ENCODE peak calls at places on chromosome 5, in ten cellular contexts. D, I, T, X, J, S, K, A, W and V are unnamed samples.

GRCh38 chr5:109695005-109695926 is 5.5 kb downstream of the MAN2A1 start:
- DNase-seq in W (no peak), I (no peak), D (peak), K (no peak), S (no peak), X (no peak), J (no peak), A (no peak), T (no peak), V (no peak)

GRCh38 chr5:62343428-62343827 is 37.4 kb downstream of the KIF2A start:
- DNase-seq in T (no peak), X (no peak), J (no peak), I (no peak), D (no peak), W (no peak), K (no peak), A (no peak), S (no peak), V (no peak)

GRCh38 chr5:79849061-79849460 is 142.0 kb downstream of the MTX3 start:
- DNase-seq in J (no peak), S (no peak), K (no peak), D (no peak), T (no peak), W (no peak), I (no peak), X (no peak), A (no peak), V (no peak)

GRCh38 chr5:36301858-36302603 is at the start of gene RANBP3L:
- DNase-seq in T (no peak), X (no peak), I (peak), S (peak), K (no peak), W (no peak), A (no peak), D (peak), J (no peak), V (no peak)

GRCh38 chr5:65823174-65823573 is 101.2 kb downstream of the NLN start:
- DNase-seq in A (no peak), X (no peak), J (no peak), W (no peak), D (no peak), S (no peak), K (no peak), T (no peak), I (no peak), V (peak)

GRCh38 chr5:157358871-157359270 is 92.9 kb downstream of the CYFIP2 start:
- DNase-seq in X (no peak), A (no peak), T (no peak), D (no peak), I (no peak), W (no peak), K (no peak), S (no peak), J (no peak), V (no peak)

GRCh38 chr5:107513337-107514125 is 157.2 kb downstream of the EFNA5 start:
- DNase-seq in X (no peak), T (no peak), A (no peak), I (no peak), K (no peak), W (no peak), D (no peak), J (no peak), S (no peak), V (no peak)

GRCh38 chr5:11050596-11051304 is 289.7 kb upstream of the DAP start:
- DNase-seq in I (no peak), K (no peak), W (no peak), J (no peak), X (no peak), S (no peak), T (peak), D (no peak), A (no peak), V (peak)

GRCh38 chr5:42309865-42310264 is 113.4 kb upstream of the GHR start:
- DNase-seq in W (no peak), T (no peak), D (no peak), S (no peak), A (no peak), X (no peak), J (no peak), K (no peak), I (no peak), V (no peak)

GRCh38 chr5:74241751-74242140 is 398.8 kb downstream of the ENC1 start:
- DNase-seq in S (no peak), T (no peak), I (no peak), D (no peak), W (no peak), J (peak), K (no peak), X (peak), A (no peak), V (peak)

GRCh38 chr5:176886336-176887251 is 12.6 kb downstream of the HK3 start:
- DNase-seq in A (no peak), S (no peak), W (no peak), X (no peak), J (no peak), T (no peak), K (no peak), I (no peak), D (no peak), V (no peak)

GRCh38 chr5:55363861-55364260 is 56.1 kb downstream of the MTREX start:
- DNase-seq in A (no peak), S (no peak), K (no peak), X (no peak), J (no peak), T (no peak), W (no peak), D (no peak), I (no peak), V (no peak)